ENCODE peak calls at places on chromosomes 5 and 9, in six cellular contexts. X is NCI-H510A; E is CD8-positive, alpha-beta memory T cell; J is NCI-H1436; R is NCI-H526; F is mesothelial cell of epicardium. T is an unnamed sample.

GRCh38 chr5:29175774-29176173 is 2017.7 kb upstream of the CDH6 start:
- DNase-seq in F (no peak), E (no peak), J (no peak), R (no peak), X (no peak), T (no peak)

GRCh38 chr5:153562189-153562588 is 71.7 kb downstream of the GRIA1 start:
- DNase-seq in X (no peak), R (no peak), E (no peak), J (no peak), F (no peak), T (peak)

GRCh38 chr5:139908749-139909148 is 113.1 kb downstream of the PSD2 start:
- DNase-seq in J (no peak), R (no peak), X (no peak), F (no peak), E (no peak), T (no peak)

GRCh38 chr9:131635285-131635684 is 90.0 kb downstream of the PRRT1B start:
- DNase-seq in E (peak), F (no peak), J (no peak), R (no peak), X (peak), T (peak)

GRCh38 chr9:136840140-136840876 is 2.0 kb upstream of the AJM1 start:
- DNase-seq in J (no peak), R (no peak), F (no peak), X (peak), E (no peak), T (no peak)

GRCh38 chr5:122576266-122577016 is 198.4 kb upstream of the SNX2 start:
- DNase-seq in J (no peak), R (no peak), X (no peak), F (no peak), E (no peak), T (no peak)

GRCh38 chr5:71637133-71637532 is 50.0 kb downstream of the MCCC2 start:
- DNase-seq in F (no peak), E (no peak), J (no peak), R (no peak), X (no peak), T (no peak)

GRCh38 chr9:2255128-2255527 is 240.0 kb downstream of the SMARCA2 start:
- DNase-seq in E (no peak), X (no peak), R (no peak), J (no peak), F (no peak), T (no peak)

GRCh38 chr9:26856413-26857032 is 36.1 kb downstream of the CAAP1 start:
- DNase-seq in E (no peak), F (no peak), X (no peak), R (peak), J (peak), T (peak)

GRCh38 chr9:114643906-114644305 is 13.7 kb downstream of the TEX53 start:
- DNase-seq in X (no peak), R (no peak), F (no peak), J (no peak), E (no peak), T (no peak)

GRCh38 chr5:158590936-158591863 is 508.5 kb downstream of the EBF1 start:
- DNase-seq in R (no peak), X (no peak), F (no peak), E (no peak), J (peak), T (peak)

GRCh38 chr9:22124263-22125011 is 115.3 kb upstream of the CDKN2B start:
- DNase-seq in F (no peak), E (no peak), X (peak), J (no peak), R (peak), T (peak)

GRCh38 chr5:143635146-143635752 is 176.7 kb upstream of the HMHB1 start:
- DNase-seq in J (no peak), R (no peak), F (no peak), X (no peak), E (no peak), T (peak)

GRCh38 chr9:129026442-129027223 is 1.5 kb downstream of the SH3GLB2 start:
- DNase-seq in F (no peak), R (peak), X (peak), J (no peak), E (no peak), T (peak)

GRCh38 chr5:139137703-139138102 is 60.5 kb downstream of the SIL1 start:
- DNase-seq in F (no peak), E (no peak), X (peak), J (no peak), R (peak), T (peak)

GRCh38 chr5:32387841-32388240 is 56.7 kb downstream of the ZFR start:
- DNase-seq in X (no peak), E (no peak), R (no peak), F (no peak), J (no peak), T (no peak)

GRCh38 chr5:41246376-41246775 is 33.0 kb upstream of the C6 start:
- DNase-seq in R (no peak), J (no peak), E (no peak), X (no peak), F (no peak), T (peak)

GRCh38 chr9:16258708-16259107 is 611.8 kb downstream of the BNC2 start:
- DNase-seq in E (no peak), F (no peak), R (no peak), X (no peak), J (no peak), T (no peak)

GRCh38 chr5:94983861-94984535 is 300.9 kb downstream of the MCTP1 start:
- DNase-seq in J (no peak), R (no peak), F (no peak), E (no peak), X (no peak), T (peak)

GRCh38 chr5:129820-130219 is 37.9 kb downstream of the PLEKHG4B start:
- DNase-seq in F (no peak), E (no peak), J (no peak), X (no peak), R (no peak), T (peak)

GRCh38 chr5:93791520-93791972 is 50.1 kb upstream of the POU5F2 start:
- DNase-seq in E (no peak), X (no peak), J (no peak), F (no peak), R (no peak), T (no peak)

GRCh38 chr9:137295313-137296213 is 6.5 kb downstream of the NRARP start:
- DNase-seq in F (no peak), E (peak), R (no peak), J (no peak), X (no peak), T (no peak)

GRCh38 chr5:142674438-142675210 is 11.3 kb downstream of the FGF1 start:
- DNase-seq in X (no peak), E (no peak), J (no peak), R (no peak), F (no peak), T (peak)

GRCh38 chr5:138685052-138685755 is 68.0 kb upstream of the CTNNA1 start:
- DNase-seq in R (no peak), F (no peak), E (no peak), J (no peak), X (no peak), T (no peak)

GRCh38 chr5:131005963-131006684 is 158.9 kb downstream of the HINT1 start:
- DNase-seq in R (no peak), X (no peak), J (no peak), E (no peak), F (no peak), T (no peak)

GRCh38 chr5:149235841-149236240 is 35.8 kb upstream of the AFAP1L1 start:
- DNase-seq in X (no peak), E (no peak), R (no peak), F (no peak), J (no peak), T (no peak)

GRCh38 chr9:125758986-125759811 is 12.0 kb downstream of the PBX3 start:
- DNase-seq in E (no peak), X (no peak), R (no peak), J (no peak), F (no peak), T (no peak)

GRCh38 chr5:180194410-180195345 is 14.3 kb downstream of the RASGEF1C start:
- DNase-seq in E (no peak), J (no peak), F (no peak), R (no peak), X (no peak), T (no peak)

GRCh38 chr9:85004818-85005413 is 335.4 kb downstream of the NTRK2 start:
- DNase-seq in J (no peak), F (no peak), X (no peak), E (no peak), R (no peak), T (no peak)

GRCh38 chr9:137575725-137576411 is 2.9 kb downstream of the DPH7 start:
- DNase-seq in X (no peak), F (no peak), R (no peak), J (no peak), E (no peak), T (no peak)

GRCh38 chr5:175444060-175444904 is at the start of gene DRD1:
- DNase-seq in X (no peak), F (peak), J (no peak), E (peak), R (no peak), T (peak)

GRCh38 chr5:151926186-151926585 is 1.5 kb upstream of the GLRA1 start:
- DNase-seq in F (no peak), X (no peak), J (no peak), R (no peak), E (no peak), T (no peak)